ENCODE peak calls at places on chromosome 12, in five cellular contexts. One of them, this sample, is unnamed.

GRCh38 chr12:76863005-76863670 is 15.7 kb downstream of the CSRP2 start:
- DNase-seq in uterus: no peak
- DNase-seq in fibroblast of lung: peak; percentile 95
- DNase-seq in GM06990: no peak
- DNase-seq in transverse colon: no peak
- DNase-seq in this sample: no peak

GRCh38 chr12:19802915-19803314 is 363.6 kb downstream of the AEBP2 start:
- DNase-seq in fibroblast of lung: no peak
- DNase-seq in GM06990: no peak
- DNase-seq in transverse colon: no peak
- DNase-seq in uterus: no peak
- DNase-seq in this sample: no peak

GRCh38 chr12:15982921-15983320 is 71.8 kb downstream of the DERA start:
- DNase-seq in GM06990: no peak
- DNase-seq in transverse colon: no peak
- DNase-seq in uterus: no peak
- DNase-seq in fibroblast of lung: no peak
- DNase-seq in this sample: no peak

GRCh38 chr12:52622349-52622748 is 4.0 kb upstream of the KRT73 start:
- DNase-seq in GM06990: no peak
- DNase-seq in transverse colon: no peak
- DNase-seq in fibroblast of lung: no peak
- DNase-seq in uterus: no peak
- DNase-seq in this sample: no peak

GRCh38 chr12:108046135-108046534 is 83.0 kb upstream of the WSCD2 start:
- DNase-seq in transverse colon: no peak
- DNase-seq in uterus: no peak
- DNase-seq in fibroblast of lung: no peak
- DNase-seq in GM06990: no peak
- DNase-seq in this sample: no peak

GRCh38 chr12:92290881-92291280 is 145.2 kb upstream of the BTG1 start:
- DNase-seq in GM06990: no peak
- DNase-seq in uterus: no peak
- DNase-seq in fibroblast of lung: peak; percentile 77
- DNase-seq in transverse colon: no peak
- DNase-seq in this sample: no peak

GRCh38 chr12:18747960-18748359 is 10.0 kb downstream of the CAPZA3 start:
- DNase-seq in fibroblast of lung: peak; percentile 99
- DNase-seq in GM06990: no peak
- DNase-seq in uterus: no peak
- DNase-seq in transverse colon: no peak
- DNase-seq in this sample: no peak

GRCh38 chr12:120230326-120230973 is 29.5 kb upstream of the RPLP0 start:
- DNase-seq in uterus: peak; percentile 88
- DNase-seq in GM06990: no peak
- DNase-seq in transverse colon: peak; percentile 51
- DNase-seq in fibroblast of lung: peak; percentile 97
- DNase-seq in this sample: no peak

GRCh38 chr12:113064395-113065125 is 8.0 kb downstream of the DTX1 start:
- DNase-seq in uterus: no peak
- DNase-seq in fibroblast of lung: no peak
- DNase-seq in transverse colon: no peak
- DNase-seq in GM06990: no peak
- DNase-seq in this sample: no peak

GRCh38 chr12:5789469-5789968 is 155.5 kb downstream of the ANO2 start:
- DNase-seq in uterus: no peak
- DNase-seq in transverse colon: no peak
- DNase-seq in GM06990: no peak
- DNase-seq in fibroblast of lung: peak; percentile 49
- DNase-seq in this sample: no peak

GRCh38 chr12:76641961-76642360 is 82.4 kb upstream of the OSBPL8 start:
- DNase-seq in GM06990: no peak
- DNase-seq in transverse colon: no peak
- DNase-seq in uterus: no peak
- DNase-seq in fibroblast of lung: no peak
- DNase-seq in this sample: no peak

GRCh38 chr12:31517994-31518393 is 72.9 kb downstream of the DENND5B start:
- DNase-seq in fibroblast of lung: peak; percentile 36
- DNase-seq in GM06990: no peak
- DNase-seq in uterus: no peak
- DNase-seq in transverse colon: no peak
- DNase-seq in this sample: no peak

GRCh38 chr12:98503343-98503592 is 12.1 kb upstream of the TMPO start:
- DNase-seq in GM06990: peak; percentile 87
- DNase-seq in fibroblast of lung: peak; percentile 87
- DNase-seq in transverse colon: peak; percentile 93
- DNase-seq in uterus: peak; percentile 94
- DNase-seq in this sample: peak; percentile 95

GRCh38 chr12:52235822-52236291 is 2.8 kb downstream of the KRT7 start:
- DNase-seq in transverse colon: peak; percentile 66
- DNase-seq in GM06990: no peak
- DNase-seq in fibroblast of lung: no peak
- DNase-seq in uterus: no peak
- DNase-seq in this sample: no peak

GRCh38 chr12:6752181-6752930 is 585 bp downstream of the MLF2 start:
- DNase-seq in transverse colon: peak; percentile 50
- DNase-seq in fibroblast of lung: peak; percentile 60
- DNase-seq in GM06990: no peak
- DNase-seq in uterus: peak; percentile 65
- DNase-seq in this sample: peak; percentile 46

GRCh38 chr12:18430425-18431048 is 169.2 kb downstream of the PIK3C2G start:
- DNase-seq in uterus: no peak
- DNase-seq in transverse colon: peak; percentile 31
- DNase-seq in GM06990: no peak
- DNase-seq in fibroblast of lung: peak; percentile 50
- DNase-seq in this sample: peak; percentile 49

GRCh38 chr12:127025545-127025944 is 1241.4 kb upstream of the TMEM132C start:
- DNase-seq in transverse colon: no peak
- DNase-seq in GM06990: no peak
- DNase-seq in fibroblast of lung: no peak
- DNase-seq in uterus: no peak
- DNase-seq in this sample: no peak

GRCh38 chr12:49529409-49529808 is 9.4 kb upstream of the KCNH3 start:
- DNase-seq in GM06990: no peak
- DNase-seq in uterus: no peak
- DNase-seq in transverse colon: no peak
- DNase-seq in fibroblast of lung: no peak
- DNase-seq in this sample: no peak

GRCh38 chr12:24905431-24905830 is 43.5 kb downstream of the BCAT1 start:
- DNase-seq in GM06990: no peak
- DNase-seq in transverse colon: no peak
- DNase-seq in uterus: no peak
- DNase-seq in fibroblast of lung: peak; percentile 39
- DNase-seq in this sample: no peak

GRCh38 chr12:68446379-68446778 is 114.2 kb upstream of the MDM1 start:
- DNase-seq in GM06990: no peak
- DNase-seq in fibroblast of lung: no peak
- DNase-seq in transverse colon: no peak
- DNase-seq in uterus: no peak
- DNase-seq in this sample: no peak

GRCh38 chr12:49019435-49020317 is 1.1 kb upstream of the PRKAG1 start:
- DNase-seq in uterus: peak; percentile 22
- DNase-seq in transverse colon: peak; percentile 38
- DNase-seq in fibroblast of lung: peak; percentile 41
- DNase-seq in GM06990: no peak
- DNase-seq in this sample: peak; percentile 52

GRCh38 chr12:754238-754816 is 1.9 kb downstream of the WNK1 start:
- DNase-seq in fibroblast of lung: peak; percentile 15
- DNase-seq in GM06990: no peak
- DNase-seq in uterus: no peak
- DNase-seq in transverse colon: no peak
- DNase-seq in this sample: peak; percentile 7

GRCh38 chr12:50188280-50188781 is 21.2 kb upstream of the CERS5 start:
- DNase-seq in fibroblast of lung: peak; percentile 68
- DNase-seq in uterus: peak; percentile 39
- DNase-seq in transverse colon: no peak
- DNase-seq in GM06990: no peak
- DNase-seq in this sample: no peak

GRCh38 chr12:50112456-50113218 is 601 bp downstream of the COX14 start:
- DNase-seq in transverse colon: no peak
- DNase-seq in fibroblast of lung: no peak
- DNase-seq in GM06990: no peak
- DNase-seq in uterus: no peak
- DNase-seq in this sample: no peak

GRCh38 chr12:125169870-125170269 is 104.6 kb downstream of the AACS start:
- DNase-seq in fibroblast of lung: no peak
- DNase-seq in GM06990: no peak
- DNase-seq in transverse colon: no peak
- DNase-seq in uterus: no peak
- DNase-seq in this sample: no peak

GRCh38 chr12:9163392-9163791 is 44.8 kb downstream of the PZP start:
- DNase-seq in GM06990: no peak
- DNase-seq in uterus: peak; percentile 27
- DNase-seq in fibroblast of lung: no peak
- DNase-seq in transverse colon: no peak
- DNase-seq in this sample: no peak

GRCh38 chr12:65500121-65500846 is 221.8 kb downstream of the MSRB3 start:
- DNase-seq in GM06990: no peak
- DNase-seq in transverse colon: no peak
- DNase-seq in fibroblast of lung: peak; percentile 85
- DNase-seq in uterus: no peak
- DNase-seq in this sample: no peak

GRCh38 chr12:28172434-28173030 is 17.7 kb upstream of the CCDC91 start:
- DNase-seq in transverse colon: peak; percentile 25
- DNase-seq in GM06990: no peak
- DNase-seq in fibroblast of lung: peak; percentile 58
- DNase-seq in uterus: no peak
- DNase-seq in this sample: peak; percentile 25

GRCh38 chr12:14772946-14773345 is 30.3 kb downstream of the WBP11 start:
- DNase-seq in uterus: no peak
- DNase-seq in GM06990: no peak
- DNase-seq in fibroblast of lung: no peak
- DNase-seq in transverse colon: no peak
- DNase-seq in this sample: no peak

GRCh38 chr12:107399061-107399460 is 286.5 kb upstream of the PWP1 start:
- DNase-seq in fibroblast of lung: peak; percentile 80
- DNase-seq in uterus: no peak
- DNase-seq in transverse colon: no peak
- DNase-seq in GM06990: no peak
- DNase-seq in this sample: no peak

GRCh38 chr12:116376354-116377193 is 99.1 kb upstream of the MED13L start:
- DNase-seq in transverse colon: no peak
- DNase-seq in GM06990: no peak
- DNase-seq in uterus: no peak
- DNase-seq in fibroblast of lung: peak; percentile 83
- DNase-seq in this sample: no peak

GRCh38 chr12:102992297-102992696 is 34.8 kb downstream of the ASCL1 start:
- DNase-seq in transverse colon: no peak
- DNase-seq in uterus: no peak
- DNase-seq in GM06990: no peak
- DNase-seq in fibroblast of lung: no peak
- DNase-seq in this sample: peak; percentile 26

GRCh38 chr12:101027200-101027599 is 182.8 kb downstream of the SLC5A8 start:
- DNase-seq in transverse colon: no peak
- DNase-seq in uterus: no peak
- DNase-seq in fibroblast of lung: no peak
- DNase-seq in GM06990: no peak
- DNase-seq in this sample: no peak

GRCh38 chr12:91978143-91978542 is 167.5 kb downstream of the BTG1 start:
- DNase-seq in transverse colon: no peak
- DNase-seq in fibroblast of lung: peak; percentile 35
- DNase-seq in GM06990: no peak
- DNase-seq in uterus: no peak
- DNase-seq in this sample: no peak

GRCh38 chr12:90216815-90217214 is 508.2 kb upstream of the ATP2B1 start:
- DNase-seq in uterus: no peak
- DNase-seq in fibroblast of lung: peak; percentile 70
- DNase-seq in transverse colon: no peak
- DNase-seq in GM06990: no peak
- DNase-seq in this sample: peak; percentile 1

DNA sequence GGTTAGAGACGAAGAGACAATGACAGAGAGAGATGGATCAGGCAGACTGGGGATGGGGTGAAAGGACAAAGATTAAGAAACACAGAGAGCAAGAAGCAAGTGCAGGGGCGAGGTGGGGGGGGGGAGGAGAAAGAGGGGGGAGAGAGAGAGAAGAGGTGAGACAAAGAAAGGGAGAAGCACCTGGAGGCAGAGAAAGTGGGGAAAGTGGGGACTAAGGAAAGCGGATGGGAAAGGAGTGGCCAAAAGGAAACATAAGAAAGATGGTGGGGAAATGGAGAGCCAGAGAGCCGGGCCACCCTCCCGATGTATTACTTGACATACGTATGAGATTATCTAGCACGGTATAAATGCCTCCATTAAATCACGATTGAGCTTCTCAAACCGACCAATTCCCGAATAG is 18.5 kb upstream of the TBX3 start:
- DNase-seq in uterus: no peak
- DNase-seq in GM06990: no peak
- DNase-seq in fibroblast of lung: no peak
- DNase-seq in transverse colon: no peak
- DNase-seq in this sample: no peak
- H3K4me3 ChIP-seq in uterus: no peak overlapping the region
- H3K4me3 ChIP-seq in GM06990: no peak overlapping the region
- H3K4me3 ChIP-seq in fibroblast of lung: no peak overlapping the region
- H3K4me3 ChIP-seq in transverse colon: no peak overlapping the region
- H3K4me3 ChIP-seq in this sample: no peak overlapping the region

GRCh38 chr12:26077915-26078314 is 46.9 kb downstream of the BHLHE41 start:
- DNase-seq in fibroblast of lung: peak; percentile 52
- DNase-seq in GM06990: no peak
- DNase-seq in transverse colon: no peak
- DNase-seq in uterus: no peak
- DNase-seq in this sample: no peak

GRCh38 chr12:26080911-26081310 is 43.9 kb downstream of the BHLHE41 start:
- DNase-seq in GM06990: no peak
- DNase-seq in fibroblast of lung: no peak
- DNase-seq in uterus: no peak
- DNase-seq in transverse colon: no peak
- DNase-seq in this sample: no peak
- H3K4me3 ChIP-seq in GM06990: no peak overlapping the region
- H3K4me3 ChIP-seq in fibroblast of lung: no peak overlapping the region
- H3K4me3 ChIP-seq in uterus: no peak overlapping the region
- H3K4me3 ChIP-seq in transverse colon: no peak overlapping the region
- H3K4me3 ChIP-seq in this sample: no peak overlapping the region

GRCh38 chr12:12681061-12681765 is 14.8 kb downstream of the GPR19 start:
- DNase-seq in fibroblast of lung: no peak
- DNase-seq in transverse colon: no peak
- DNase-seq in GM06990: no peak
- DNase-seq in uterus: no peak
- DNase-seq in this sample: no peak
- H3K4me3 ChIP-seq in fibroblast of lung: no peak overlapping the region
- H3K4me3 ChIP-seq in transverse colon: no peak overlapping the region
- H3K4me3 ChIP-seq in GM06990: no peak overlapping the region
- H3K4me3 ChIP-seq in uterus: no peak overlapping the region
- H3K4me3 ChIP-seq in this sample: no peak overlapping the region

DNA sequence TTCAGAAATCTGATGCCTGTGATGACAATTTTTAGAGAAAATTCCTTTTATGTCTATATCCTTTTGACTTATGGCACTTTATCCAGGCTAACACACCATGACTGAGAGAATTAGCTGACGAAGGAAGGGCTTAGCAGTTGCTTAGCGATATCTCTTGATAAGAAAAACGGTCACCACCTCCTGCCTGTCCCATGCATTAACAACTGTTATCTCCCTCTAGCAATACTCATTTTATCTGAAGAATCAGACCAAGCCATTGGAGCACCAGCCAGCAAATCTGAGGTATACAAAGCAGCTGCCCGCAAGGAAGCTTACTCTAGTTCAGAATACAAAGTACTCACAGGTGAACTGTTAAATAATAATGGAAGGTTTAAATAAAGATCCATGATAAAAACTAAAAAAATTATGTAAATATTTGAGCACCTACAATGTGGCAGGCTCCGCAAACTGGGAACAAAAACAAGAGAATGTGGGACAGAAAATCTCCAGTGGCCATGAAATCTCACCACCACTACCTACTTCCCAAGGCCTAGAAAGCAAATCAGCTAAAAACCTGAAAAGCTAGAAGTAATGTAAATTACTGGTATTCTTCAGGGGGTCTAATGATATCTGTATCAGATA is 24.3 kb downstream of the PPM1H start:
- DNase-seq in transverse colon: no peak
- DNase-seq in GM06990: no peak
- DNase-seq in uterus: no peak
- DNase-seq in fibroblast of lung: no peak
- DNase-seq in this sample: no peak
- H3K4me3 ChIP-seq in transverse colon: no peak overlapping the region
- H3K4me3 ChIP-seq in GM06990: no peak overlapping the region
- H3K4me3 ChIP-seq in uterus: no peak overlapping the region
- H3K4me3 ChIP-seq in fibroblast of lung: no peak overlapping the region
- H3K4me3 ChIP-seq in this sample: no peak overlapping the region

This sample was measured in GM12865.